ENCODE peak calls at places on chromosomes 6 and 20, in ten cellular contexts. One of them, this sample, is unnamed.

GRCh38 chr6:16700202-16700997 is 60.9 kb downstream of the ATXN1 start:
- DNase-seq in GM18507: no peak
- DNase-seq in NCI-H510A: no peak
- DNase-seq in NCI-H2227 treated with DMSO at 0.1 percent for 48 hours: no peak
- DNase-seq in stimulated activated CD8-positive, alpha-beta memory T cell treated with anti-CD3 and anti-CD28 coated beads, Interleukin-15, amount 100 ng/mL, for 4 hours: no peak
- DNase-seq in NCI-H1417 treated with DMSO at 0.1 percent for 48 hours: no peak
- DNase-seq in lower lobe of right lung: no peak
- DNase-seq in dorsolateral prefrontal cortex: no peak
- DNase-seq in ovary: no peak
- DNase-seq in Daoy: peak; percentile 63
- DNase-seq in this sample: no peak

GRCh38 chr20:23399568-23400241 is 21.6 kb downstream of the NAPB start:
- DNase-seq in dorsolateral prefrontal cortex: no peak
- DNase-seq in Daoy: peak; percentile 34
- DNase-seq in ovary: no peak
- DNase-seq in stimulated activated CD8-positive, alpha-beta memory T cell treated with anti-CD3 and anti-CD28 coated beads, Interleukin-15, amount 100 ng/mL, for 4 hours: no peak
- DNase-seq in NCI-H510A: peak; percentile 6
- DNase-seq in GM18507: no peak
- DNase-seq in NCI-H2227 treated with DMSO at 0.1 percent for 48 hours: no peak
- DNase-seq in lower lobe of right lung: no peak
- DNase-seq in NCI-H1417 treated with DMSO at 0.1 percent for 48 hours: no peak
- DNase-seq in this sample: no peak

GRCh38 chr6:112144145-112144926 is 56.9 kb downstream of the FAM229B start:
- DNase-seq in GM18507: no peak
- DNase-seq in NCI-H2227 treated with DMSO at 0.1 percent for 48 hours: no peak
- DNase-seq in NCI-H510A: no peak
- DNase-seq in NCI-H1417 treated with DMSO at 0.1 percent for 48 hours: no peak
- DNase-seq in lower lobe of right lung: no peak
- DNase-seq in ovary: no peak
- DNase-seq in dorsolateral prefrontal cortex: no peak
- DNase-seq in stimulated activated CD8-positive, alpha-beta memory T cell treated with anti-CD3 and anti-CD28 coated beads, Interleukin-15, amount 100 ng/mL, for 4 hours: no peak
- DNase-seq in Daoy: no peak
- DNase-seq in this sample: no peak

GRCh38 chr6:17012421-17013225 is 89.2 kb upstream of the STMND1 start:
- DNase-seq in stimulated activated CD8-positive, alpha-beta memory T cell treated with anti-CD3 and anti-CD28 coated beads, Interleukin-15, amount 100 ng/mL, for 4 hours: no peak
- DNase-seq in GM18507: no peak
- DNase-seq in Daoy: no peak
- DNase-seq in NCI-H2227 treated with DMSO at 0.1 percent for 48 hours: no peak
- DNase-seq in lower lobe of right lung: no peak
- DNase-seq in NCI-H1417 treated with DMSO at 0.1 percent for 48 hours: no peak
- DNase-seq in dorsolateral prefrontal cortex: peak; percentile 53
- DNase-seq in ovary: no peak
- DNase-seq in NCI-H510A: no peak
- DNase-seq in this sample: no peak

GRCh38 chr20:12047838-12048432 is 130.2 kb downstream of the BTBD3 start:
- DNase-seq in dorsolateral prefrontal cortex: no peak
- DNase-seq in ovary: no peak
- DNase-seq in NCI-H2227 treated with DMSO at 0.1 percent for 48 hours: no peak
- DNase-seq in lower lobe of right lung: no peak
- DNase-seq in NCI-H1417 treated with DMSO at 0.1 percent for 48 hours: no peak
- DNase-seq in NCI-H510A: peak; percentile 3
- DNase-seq in Daoy: peak; percentile 9
- DNase-seq in stimulated activated CD8-positive, alpha-beta memory T cell treated with anti-CD3 and anti-CD28 coated beads, Interleukin-15, amount 100 ng/mL, for 4 hours: no peak
- DNase-seq in GM18507: no peak
- DNase-seq in this sample: no peak

GRCh38 chr6:135043364-135043763 is 11.3 kb downstream of the HBS1L start:
- DNase-seq in Daoy: no peak
- DNase-seq in GM18507: no peak
- DNase-seq in NCI-H2227 treated with DMSO at 0.1 percent for 48 hours: no peak
- DNase-seq in NCI-H510A: no peak
- DNase-seq in lower lobe of right lung: no peak
- DNase-seq in ovary: no peak
- DNase-seq in NCI-H1417 treated with DMSO at 0.1 percent for 48 hours: no peak
- DNase-seq in stimulated activated CD8-positive, alpha-beta memory T cell treated with anti-CD3 and anti-CD28 coated beads, Interleukin-15, amount 100 ng/mL, for 4 hours: no peak
- DNase-seq in dorsolateral prefrontal cortex: no peak
- DNase-seq in this sample: no peak

GRCh38 chr6:161393839-161394364 is 120.0 kb upstream of the AGPAT4 start:
- DNase-seq in dorsolateral prefrontal cortex: no peak
- DNase-seq in Daoy: peak; percentile 89
- DNase-seq in lower lobe of right lung: no peak
- DNase-seq in NCI-H2227 treated with DMSO at 0.1 percent for 48 hours: peak; percentile 1
- DNase-seq in stimulated activated CD8-positive, alpha-beta memory T cell treated with anti-CD3 and anti-CD28 coated beads, Interleukin-15, amount 100 ng/mL, for 4 hours: peak; percentile 46
- DNase-seq in NCI-H510A: peak; percentile 3
- DNase-seq in ovary: no peak
- DNase-seq in NCI-H1417 treated with DMSO at 0.1 percent for 48 hours: peak; percentile 27
- DNase-seq in GM18507: peak; percentile 53
- DNase-seq in this sample: peak; percentile 15

GRCh38 chr6:143079325-143079640 is 18.6 kb downstream of the AIG1 start:
- DNase-seq in NCI-H510A: no peak
- DNase-seq in stimulated activated CD8-positive, alpha-beta memory T cell treated with anti-CD3 and anti-CD28 coated beads, Interleukin-15, amount 100 ng/mL, for 4 hours: no peak
- DNase-seq in NCI-H2227 treated with DMSO at 0.1 percent for 48 hours: no peak
- DNase-seq in Daoy: no peak
- DNase-seq in NCI-H1417 treated with DMSO at 0.1 percent for 48 hours: no peak
- DNase-seq in dorsolateral prefrontal cortex: no peak
- DNase-seq in ovary: no peak
- DNase-seq in lower lobe of right lung: no peak
- DNase-seq in GM18507: no peak
- DNase-seq in this sample: no peak

GRCh38 chr20:52340036-52340634 is 148.6 kb upstream of the ZFP64 start:
- DNase-seq in Daoy: peak; percentile 5
- DNase-seq in NCI-H2227 treated with DMSO at 0.1 percent for 48 hours: peak; percentile 79
- DNase-seq in dorsolateral prefrontal cortex: no peak
- DNase-seq in GM18507: no peak
- DNase-seq in lower lobe of right lung: no peak
- DNase-seq in NCI-H1417 treated with DMSO at 0.1 percent for 48 hours: no peak
- DNase-seq in stimulated activated CD8-positive, alpha-beta memory T cell treated with anti-CD3 and anti-CD28 coated beads, Interleukin-15, amount 100 ng/mL, for 4 hours: no peak
- DNase-seq in ovary: no peak
- DNase-seq in NCI-H510A: no peak
- DNase-seq in this sample: no peak

GRCh38 chr6:16286151-16286522 is 47.8 kb downstream of the GMPR start:
- DNase-seq in ovary: no peak
- DNase-seq in lower lobe of right lung: no peak
- DNase-seq in NCI-H510A: no peak
- DNase-seq in NCI-H2227 treated with DMSO at 0.1 percent for 48 hours: no peak
- DNase-seq in GM18507: no peak
- DNase-seq in dorsolateral prefrontal cortex: peak; percentile 60
- DNase-seq in stimulated activated CD8-positive, alpha-beta memory T cell treated with anti-CD3 and anti-CD28 coated beads, Interleukin-15, amount 100 ng/mL, for 4 hours: no peak
- DNase-seq in NCI-H1417 treated with DMSO at 0.1 percent for 48 hours: no peak
- DNase-seq in Daoy: peak; percentile 69
- DNase-seq in this sample: no peak

GRCh38 chr20:23403721-23404120 is 17.6 kb downstream of the NAPB start:
- DNase-seq in dorsolateral prefrontal cortex: no peak
- DNase-seq in NCI-H2227 treated with DMSO at 0.1 percent for 48 hours: no peak
- DNase-seq in NCI-H1417 treated with DMSO at 0.1 percent for 48 hours: no peak
- DNase-seq in NCI-H510A: no peak
- DNase-seq in Daoy: no peak
- DNase-seq in GM18507: no peak
- DNase-seq in ovary: no peak
- DNase-seq in stimulated activated CD8-positive, alpha-beta memory T cell treated with anti-CD3 and anti-CD28 coated beads, Interleukin-15, amount 100 ng/mL, for 4 hours: no peak
- DNase-seq in lower lobe of right lung: no peak
- DNase-seq in this sample: no peak

GRCh38 chr6:87251725-87252124 is 70.7 kb upstream of the SMIM8 start:
- DNase-seq in NCI-H2227 treated with DMSO at 0.1 percent for 48 hours: no peak
- DNase-seq in dorsolateral prefrontal cortex: no peak
- DNase-seq in ovary: no peak
- DNase-seq in stimulated activated CD8-positive, alpha-beta memory T cell treated with anti-CD3 and anti-CD28 coated beads, Interleukin-15, amount 100 ng/mL, for 4 hours: no peak
- DNase-seq in Daoy: no peak
- DNase-seq in lower lobe of right lung: no peak
- DNase-seq in NCI-H510A: no peak
- DNase-seq in GM18507: no peak
- DNase-seq in NCI-H1417 treated with DMSO at 0.1 percent for 48 hours: no peak
- DNase-seq in this sample: no peak

GRCh38 chr6:156689656-156690055 is 87.5 kb upstream of the ARID1B start:
- DNase-seq in dorsolateral prefrontal cortex: no peak
- DNase-seq in GM18507: no peak
- DNase-seq in lower lobe of right lung: no peak
- DNase-seq in NCI-H510A: no peak
- DNase-seq in NCI-H1417 treated with DMSO at 0.1 percent for 48 hours: no peak
- DNase-seq in ovary: no peak
- DNase-seq in stimulated activated CD8-positive, alpha-beta memory T cell treated with anti-CD3 and anti-CD28 coated beads, Interleukin-15, amount 100 ng/mL, for 4 hours: no peak
- DNase-seq in Daoy: no peak
- DNase-seq in NCI-H2227 treated with DMSO at 0.1 percent for 48 hours: no peak
- DNase-seq in this sample: no peak

GRCh38 chr6:28506807-28507475 is 8.7 kb downstream of the GPX6 start:
- DNase-seq in GM18507: no peak
- DNase-seq in NCI-H1417 treated with DMSO at 0.1 percent for 48 hours: no peak
- DNase-seq in lower lobe of right lung: no peak
- DNase-seq in dorsolateral prefrontal cortex: no peak
- DNase-seq in stimulated activated CD8-positive, alpha-beta memory T cell treated with anti-CD3 and anti-CD28 coated beads, Interleukin-15, amount 100 ng/mL, for 4 hours: no peak
- DNase-seq in Daoy: no peak
- DNase-seq in NCI-H510A: no peak
- DNase-seq in ovary: no peak
- DNase-seq in NCI-H2227 treated with DMSO at 0.1 percent for 48 hours: no peak
- DNase-seq in this sample: no peak

GRCh38 chr6:89610149-89610642 is 28.4 kb downstream of the LYRM2 start:
- DNase-seq in lower lobe of right lung: peak; percentile 80
- DNase-seq in stimulated activated CD8-positive, alpha-beta memory T cell treated with anti-CD3 and anti-CD28 coated beads, Interleukin-15, amount 100 ng/mL, for 4 hours: peak; percentile 62
- DNase-seq in NCI-H510A: peak; percentile 7
- DNase-seq in ovary: peak; percentile 70
- DNase-seq in GM18507: peak; percentile 36
- DNase-seq in dorsolateral prefrontal cortex: no peak
- DNase-seq in Daoy: peak; percentile 45
- DNase-seq in NCI-H2227 treated with DMSO at 0.1 percent for 48 hours: no peak
- DNase-seq in NCI-H1417 treated with DMSO at 0.1 percent for 48 hours: no peak
- DNase-seq in this sample: no peak

GRCh38 chr20:20551409-20551808 is 161.0 kb downstream of the RALGAPA2 start:
- DNase-seq in GM18507: no peak
- DNase-seq in NCI-H2227 treated with DMSO at 0.1 percent for 48 hours: no peak
- DNase-seq in Daoy: no peak
- DNase-seq in ovary: no peak
- DNase-seq in dorsolateral prefrontal cortex: no peak
- DNase-seq in NCI-H1417 treated with DMSO at 0.1 percent for 48 hours: peak; percentile 97
- DNase-seq in stimulated activated CD8-positive, alpha-beta memory T cell treated with anti-CD3 and anti-CD28 coated beads, Interleukin-15, amount 100 ng/mL, for 4 hours: no peak
- DNase-seq in lower lobe of right lung: no peak
- DNase-seq in NCI-H510A: no peak
- DNase-seq in this sample: no peak

GRCh38 chr6:104843196-104843595 is 16.5 kb downstream of the HACE1 start:
- DNase-seq in NCI-H510A: no peak
- DNase-seq in ovary: no peak
- DNase-seq in GM18507: no peak
- DNase-seq in NCI-H1417 treated with DMSO at 0.1 percent for 48 hours: no peak
- DNase-seq in Daoy: no peak
- DNase-seq in stimulated activated CD8-positive, alpha-beta memory T cell treated with anti-CD3 and anti-CD28 coated beads, Interleukin-15, amount 100 ng/mL, for 4 hours: no peak
- DNase-seq in lower lobe of right lung: no peak
- DNase-seq in NCI-H2227 treated with DMSO at 0.1 percent for 48 hours: no peak
- DNase-seq in dorsolateral prefrontal cortex: no peak
- DNase-seq in this sample: no peak

GRCh38 chr20:35015863-35016193 is 60.2 kb downstream of the MYH7B start:
- DNase-seq in GM18507: no peak
- DNase-seq in lower lobe of right lung: no peak
- DNase-seq in NCI-H510A: no peak
- DNase-seq in dorsolateral prefrontal cortex: no peak
- DNase-seq in stimulated activated CD8-positive, alpha-beta memory T cell treated with anti-CD3 and anti-CD28 coated beads, Interleukin-15, amount 100 ng/mL, for 4 hours: no peak
- DNase-seq in NCI-H1417 treated with DMSO at 0.1 percent for 48 hours: no peak
- DNase-seq in ovary: no peak
- DNase-seq in Daoy: no peak
- DNase-seq in NCI-H2227 treated with DMSO at 0.1 percent for 48 hours: no peak
- DNase-seq in this sample: no peak

GRCh38 chr20:7540018-7540417 is 400.2 kb downstream of the HAO1 start:
- DNase-seq in NCI-H1417 treated with DMSO at 0.1 percent for 48 hours: no peak
- DNase-seq in Daoy: no peak
- DNase-seq in stimulated activated CD8-positive, alpha-beta memory T cell treated with anti-CD3 and anti-CD28 coated beads, Interleukin-15, amount 100 ng/mL, for 4 hours: no peak
- DNase-seq in lower lobe of right lung: no peak
- DNase-seq in GM18507: no peak
- DNase-seq in NCI-H510A: no peak
- DNase-seq in ovary: no peak
- DNase-seq in NCI-H2227 treated with DMSO at 0.1 percent for 48 hours: no peak
- DNase-seq in dorsolateral prefrontal cortex: no peak
- DNase-seq in this sample: no peak

GRCh38 chr6:20168668-20169633 is 43.3 kb downstream of the MBOAT1 start:
- DNase-seq in dorsolateral prefrontal cortex: no peak
- DNase-seq in NCI-H510A: no peak
- DNase-seq in NCI-H1417 treated with DMSO at 0.1 percent for 48 hours: no peak
- DNase-seq in NCI-H2227 treated with DMSO at 0.1 percent for 48 hours: no peak
- DNase-seq in Daoy: no peak
- DNase-seq in stimulated activated CD8-positive, alpha-beta memory T cell treated with anti-CD3 and anti-CD28 coated beads, Interleukin-15, amount 100 ng/mL, for 4 hours: no peak
- DNase-seq in ovary: no peak
- DNase-seq in GM18507: no peak
- DNase-seq in lower lobe of right lung: no peak
- DNase-seq in this sample: no peak

GRCh38 chr6:155310596-155310995 is 3.7 kb downstream of the TFB1M start:
- DNase-seq in NCI-H510A: no peak
- DNase-seq in NCI-H1417 treated with DMSO at 0.1 percent for 48 hours: no peak
- DNase-seq in lower lobe of right lung: no peak
- DNase-seq in ovary: no peak
- DNase-seq in Daoy: no peak
- DNase-seq in NCI-H2227 treated with DMSO at 0.1 percent for 48 hours: no peak
- DNase-seq in stimulated activated CD8-positive, alpha-beta memory T cell treated with anti-CD3 and anti-CD28 coated beads, Interleukin-15, amount 100 ng/mL, for 4 hours: no peak
- DNase-seq in GM18507: no peak
- DNase-seq in dorsolateral prefrontal cortex: no peak
- DNase-seq in this sample: no peak

GRCh38 chr20:38888059-38888831 is 38.0 kb upstream of the FAM83D start:
- DNase-seq in GM18507: no peak
- DNase-seq in ovary: no peak
- DNase-seq in Daoy: no peak
- DNase-seq in dorsolateral prefrontal cortex: peak; percentile 88
- DNase-seq in stimulated activated CD8-positive, alpha-beta memory T cell treated with anti-CD3 and anti-CD28 coated beads, Interleukin-15, amount 100 ng/mL, for 4 hours: no peak
- DNase-seq in NCI-H1417 treated with DMSO at 0.1 percent for 48 hours: no peak
- DNase-seq in lower lobe of right lung: no peak
- DNase-seq in NCI-H2227 treated with DMSO at 0.1 percent for 48 hours: no peak
- DNase-seq in NCI-H510A: no peak
- DNase-seq in this sample: no peak

GRCh38 chr6:110566346-110567125 is 90.1 kb upstream of the SLC22A16 start:
- DNase-seq in GM18507: no peak
- DNase-seq in Daoy: no peak
- DNase-seq in stimulated activated CD8-positive, alpha-beta memory T cell treated with anti-CD3 and anti-CD28 coated beads, Interleukin-15, amount 100 ng/mL, for 4 hours: no peak
- DNase-seq in NCI-H2227 treated with DMSO at 0.1 percent for 48 hours: no peak
- DNase-seq in NCI-H1417 treated with DMSO at 0.1 percent for 48 hours: no peak
- DNase-seq in lower lobe of right lung: no peak
- DNase-seq in dorsolateral prefrontal cortex: no peak
- DNase-seq in ovary: no peak
- DNase-seq in NCI-H510A: no peak
- DNase-seq in this sample: no peak

GRCh38 chr6:80454661-80455365 is 348.3 kb downstream of the BCKDHB start:
- DNase-seq in GM18507: no peak
- DNase-seq in dorsolateral prefrontal cortex: no peak
- DNase-seq in NCI-H510A: no peak
- DNase-seq in lower lobe of right lung: no peak
- DNase-seq in NCI-H1417 treated with DMSO at 0.1 percent for 48 hours: no peak
- DNase-seq in stimulated activated CD8-positive, alpha-beta memory T cell treated with anti-CD3 and anti-CD28 coated beads, Interleukin-15, amount 100 ng/mL, for 4 hours: no peak
- DNase-seq in NCI-H2227 treated with DMSO at 0.1 percent for 48 hours: no peak
- DNase-seq in ovary: no peak
- DNase-seq in Daoy: no peak
- DNase-seq in this sample: no peak

GRCh38 chr6:106119526-106119925 is 33.4 kb downstream of the PRDM1 start:
- DNase-seq in NCI-H510A: no peak
- DNase-seq in NCI-H1417 treated with DMSO at 0.1 percent for 48 hours: no peak
- DNase-seq in ovary: no peak
- DNase-seq in stimulated activated CD8-positive, alpha-beta memory T cell treated with anti-CD3 and anti-CD28 coated beads, Interleukin-15, amount 100 ng/mL, for 4 hours: no peak
- DNase-seq in dorsolateral prefrontal cortex: no peak
- DNase-seq in lower lobe of right lung: peak; percentile 75
- DNase-seq in GM18507: no peak
- DNase-seq in NCI-H2227 treated with DMSO at 0.1 percent for 48 hours: no peak
- DNase-seq in Daoy: no peak
- DNase-seq in this sample: no peak

GRCh38 chr6:132133734-132134490 is 182.7 kb upstream of the CCN2 start:
- DNase-seq in Daoy: peak; percentile 20
- DNase-seq in NCI-H1417 treated with DMSO at 0.1 percent for 48 hours: no peak
- DNase-seq in stimulated activated CD8-positive, alpha-beta memory T cell treated with anti-CD3 and anti-CD28 coated beads, Interleukin-15, amount 100 ng/mL, for 4 hours: no peak
- DNase-seq in lower lobe of right lung: peak; percentile 44
- DNase-seq in GM18507: no peak
- DNase-seq in ovary: no peak
- DNase-seq in dorsolateral prefrontal cortex: no peak
- DNase-seq in NCI-H510A: no peak
- DNase-seq in NCI-H2227 treated with DMSO at 0.1 percent for 48 hours: no peak
- DNase-seq in this sample: no peak

GRCh38 chr20:39259010-39259803 is 297.1 kb downstream of the DHX35 start:
- DNase-seq in GM18507: no peak
- DNase-seq in Daoy: no peak
- DNase-seq in ovary: no peak
- DNase-seq in lower lobe of right lung: no peak
- DNase-seq in NCI-H510A: no peak
- DNase-seq in NCI-H1417 treated with DMSO at 0.1 percent for 48 hours: no peak
- DNase-seq in NCI-H2227 treated with DMSO at 0.1 percent for 48 hours: peak; percentile 23
- DNase-seq in stimulated activated CD8-positive, alpha-beta memory T cell treated with anti-CD3 and anti-CD28 coated beads, Interleukin-15, amount 100 ng/mL, for 4 hours: no peak
- DNase-seq in dorsolateral prefrontal cortex: no peak
- DNase-seq in this sample: no peak

GRCh38 chr6:160010067-160010466 is 41.2 kb downstream of the IGF2R start:
- DNase-seq in Daoy: no peak
- DNase-seq in ovary: no peak
- DNase-seq in lower lobe of right lung: no peak
- DNase-seq in NCI-H1417 treated with DMSO at 0.1 percent for 48 hours: no peak
- DNase-seq in GM18507: no peak
- DNase-seq in stimulated activated CD8-positive, alpha-beta memory T cell treated with anti-CD3 and anti-CD28 coated beads, Interleukin-15, amount 100 ng/mL, for 4 hours: no peak
- DNase-seq in dorsolateral prefrontal cortex: no peak
- DNase-seq in NCI-H510A: no peak
- DNase-seq in NCI-H2227 treated with DMSO at 0.1 percent for 48 hours: no peak
- DNase-seq in this sample: no peak